ENCODE peak calls at places on chromosome 11, in nine cellular contexts. F, Q, E, S, I, T, W, U and J are unnamed samples.

GRCh38 chr11:120280566-120281160 is 40.7 kb downstream of the POU2F3 start:
- DNase-seq in F (no peak), Q (no peak), E (no peak), S (no peak), I (no peak), T (no peak), W (no peak), U (no peak), J (no peak)

GRCh38 chr11:120180571-120181445 is 30.0 kb upstream of the OAF start:
- DNase-seq in F (peak; percentile 42), Q (peak; percentile 49), E (no peak), S (no peak), I (peak; percentile 39), T (peak; percentile 16), W (peak; percentile 31), U (no peak), J (peak; percentile 86)

GRCh38 chr11:60208146-60208895 is 25.4 kb upstream of the MS4A6A start:
- DNase-seq in F (no peak), Q (no peak), E (no peak), S (no peak), I (no peak), T (no peak), W (no peak), U (no peak), J (peak; percentile 50)

GRCh38 chr11:41851743-41852142 is 392.3 kb upstream of the LRRC4C start:
- DNase-seq in F (no peak), Q (no peak), E (no peak), S (no peak), I (no peak), T (no peak), W (no peak), U (no peak), J (no peak)

GRCh38 chr11:2466069-2466801 is 21.4 kb downstream of the KCNQ1 start:
- DNase-seq in F (no peak), Q (no peak), E (no peak), S (no peak), I (no peak), T (no peak), W (peak; percentile 57), U (peak; percentile 56), J (no peak)

GRCh38 chr11:77144854-77145428 is 16.9 kb downstream of the MYO7A start:
- DNase-seq in F (no peak), Q (no peak), E (peak; percentile 77), S (no peak), I (no peak), T (no peak), W (no peak), U (no peak), J (no peak)

GRCh38 chr11:67295846-67296245 is 6.7 kb downstream of the ANKRD13D start:
- DNase-seq in F (no peak), Q (no peak), E (no peak), S (no peak), I (no peak), T (peak; percentile 22), W (no peak), U (no peak), J (no peak)

GRCh38 chr11:79600747-79601146 is 159.9 kb upstream of the TENM4 start:
- DNase-seq in F (no peak), Q (no peak), E (no peak), S (no peak), I (no peak), T (no peak), W (no peak), U (no peak), J (no peak)

GRCh38 chr11:57459112-57460016 is 964 bp upstream of the RTN4RL2 start:
- DNase-seq in F (no peak), Q (no peak), E (no peak), S (no peak), I (no peak), T (peak; percentile 36), W (no peak), U (no peak), J (no peak)

GRCh38 chr11:80727315-80727714 is 1286.5 kb upstream of the TENM4 start:
- DNase-seq in F (no peak), Q (peak; percentile 13), E (peak; percentile 56), S (no peak), I (no peak), T (peak; percentile 44), W (no peak), U (no peak), J (peak; percentile 35)

GRCh38 chr11:120336641-120337132 is 474 bp downstream of the ARHGEF12 start:
- DNase-seq in F (peak; percentile 51), Q (no peak), E (no peak), S (no peak), I (peak; percentile 82), T (peak; percentile 43), W (no peak), U (peak; percentile 85), J (no peak)

GRCh38 chr11:109130910-109131309 is 291.1 kb upstream of the C11orf87 start:
- DNase-seq in F (no peak), Q (no peak), E (no peak), S (no peak), I (no peak), T (no peak), W (no peak), U (no peak), J (no peak)

GRCh38 chr11:37804666-37805065 is 1206.6 kb upstream of the RAG2 start:
- DNase-seq in F (no peak), Q (no peak), E (no peak), S (no peak), I (no peak), T (no peak), W (no peak), U (no peak), J (no peak)

GRCh38 chr11:78828582-78829520 is 254.2 kb upstream of the NARS2 start:
- DNase-seq in F (no peak), Q (no peak), E (no peak), S (no peak), I (no peak), T (no peak), W (no peak), U (no peak), J (peak; percentile 65)

GRCh38 chr11:110134120-110134519 is 40.9 kb downstream of the ZC3H12C start:
- DNase-seq in F (peak; percentile 44), Q (no peak), E (no peak), S (no peak), I (no peak), T (no peak), W (no peak), U (no peak), J (no peak)

GRCh38 chr11:8681837-8682218 is 637 bp downstream of the TRIM66 start:
- DNase-seq in F (no peak), Q (no peak), E (no peak), S (no peak), I (no peak), T (no peak), W (no peak), U (no peak), J (peak; percentile 21)

GRCh38 chr11:73597340-73597955 is 464 bp downstream of the FAM168A start:
- DNase-seq in F (no peak), Q (no peak), E (peak; percentile 7), S (no peak), I (no peak), T (no peak), W (no peak), U (no peak), J (no peak)

GRCh38 chr11:71331631-71332030 is 79.3 kb upstream of the SHANK2 start:
- DNase-seq in F (no peak), Q (no peak), E (no peak), S (no peak), I (no peak), T (no peak), W (peak; percentile 45), U (no peak), J (peak; percentile 22)

GRCh38 chr11:17473071-17473744 is 3.4 kb downstream of the ABCC8 start:
- DNase-seq in F (no peak), Q (peak; percentile 50), E (peak; percentile 77), S (peak; percentile 68), I (no peak), T (peak; percentile 56), W (no peak), U (no peak), J (peak; percentile 32)

GRCh38 chr11:74749127-74749964 is 697 bp downstream of the RNF169 start:
- DNase-seq in F (peak; percentile 73), Q (no peak), E (peak; percentile 81), S (peak; percentile 19), I (peak; percentile 73), T (peak; percentile 53), W (peak; percentile 87), U (peak; percentile 82), J (peak; percentile 60)

GRCh38 chr11:71305451-71306125 is 53.2 kb upstream of the SHANK2 start:
- DNase-seq in F (no peak), Q (no peak), E (no peak), S (no peak), I (no peak), T (no peak), W (peak; percentile 36), U (no peak), J (peak; percentile 20)

GRCh38 chr11:59106363-59107336 is at the start of gene FAM111B:
- DNase-seq in F (peak; percentile 91), Q (no peak), E (peak; percentile 94), S (peak; percentile 83), I (peak; percentile 84), T (peak; percentile 98), W (peak; percentile 88), U (peak; percentile 85), J (peak; percentile 95)
- TF ChIP-seq CTCF in F (no peak), Q (peak; percentile 12), E (no peak), S (no peak), I (no peak), T (no peak), W (no peak), U (no peak), J (no peak)

DNA sequence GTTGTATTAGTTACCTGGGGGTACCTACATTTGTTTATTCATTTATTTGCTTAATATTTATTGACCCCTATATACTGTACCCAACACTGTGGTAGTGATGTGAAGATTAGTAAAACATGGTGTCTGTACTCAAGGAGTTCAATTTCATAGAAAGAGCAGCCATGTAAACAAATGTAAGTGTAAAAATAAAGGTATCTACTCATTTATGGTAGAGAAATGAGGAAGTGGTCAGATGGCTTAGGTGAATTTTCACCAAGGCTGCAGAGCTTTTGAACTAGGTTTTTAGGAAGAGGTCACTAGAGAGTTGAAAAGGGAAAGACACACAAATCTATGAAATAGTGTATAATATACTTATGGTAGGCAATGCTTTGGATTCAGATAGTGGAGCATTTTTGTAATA is 11.1 kb downstream of the CTR9 start:
- DNase-seq in F (no peak), Q (no peak), E (no peak), S (no peak), I (no peak), T (no peak), W (no peak), U (no peak), J (no peak)
- H3K36me3 ChIP-seq in F (peaks cover 31% of the 10 kb centered on the region), Q (peaks cover 25% of the 10 kb centered on the region), E (no peaks in the 10 kb centered on the region), S (peaks cover 66% of the 10 kb centered on the region), I (peaks cover 14% of the 10 kb centered on the region), T (peaks cover 46% of the 10 kb centered on the region), W (no peaks in the 10 kb centered on the region), U (no peaks in the 10 kb centered on the region), J (peaks cover 20% of the 10 kb centered on the region)

GRCh38 chr11:68436985-68437926 is 23.3 kb upstream of the PPP6R3 start:
- DNase-seq in F (peak; percentile 87), Q (no peak), E (no peak), S (no peak), I (no peak), T (peak; percentile 80), W (no peak), U (peak; percentile 68), J (peak; percentile 66)
- H3K4me3 ChIP-seq in F (no peak overlapping the region), Q (no peak overlapping the region), E (no peak overlapping the region), S (no peak overlapping the region), I (no peak overlapping the region), T (no peak overlapping the region), W (no peak overlapping the region), U (no peak overlapping the region), J (no peak overlapping the region)

GRCh38 chr11:92340839-92341238 is 116.2 kb downstream of the FAT3 start:
- DNase-seq in F (no peak), Q (no peak), E (peak; percentile 58), S (no peak), I (no peak), T (peak; percentile 25), W (no peak), U (no peak), J (peak; percentile 29)
- TF ChIP-seq CTCF in F (no peak), Q (peak; percentile 70), E (peak; percentile 59), S (no peak), I (no peak), T (peak; percentile 59), W (peak; percentile 15), U (no peak), J (peak; percentile 71)